ENCODE peak calls at places on chromosomes 12 and 14, in five cellular contexts. S is psoas muscle, N is astrocyte, I is fibroblast of lung, V is NB4. G is an unnamed sample.
A peak's percentile ranks its signal among the peaks of the same experiment; 100 is the strongest.

GRCh38 chr12:123115409-123116111 is 35.3 kb downstream of the PITPNM2 start:
- DNase-seq in N (peak; percentile 97), V (peak; percentile 66), S (peak; percentile 53), I (peak; percentile 98), G (peak; percentile 95)

GRCh38 chr14:103542545-103543088 is 13.6 kb downstream of the TRMT61A start:
- DNase-seq in I (no peak), N (no peak), S (peak; percentile 73), V (no peak), G (no peak)

GRCh38 chr12:111758120-111758561 is 8.6 kb upstream of the ALDH2 start:
- DNase-seq in S (peak; percentile 50), I (no peak), V (peak; percentile 100), N (no peak), G (no peak)

GRCh38 chr14:53979747-53980642 is 23.4 kb upstream of the BMP4 start:
- DNase-seq in N (peak; percentile 85), V (no peak), S (peak; percentile 72), I (peak; percentile 85), G (peak; percentile 24)

GRCh38 chr14:34465069-34465859 is 3.2 kb upstream of the SPTSSA start:
- DNase-seq in S (no peak), N (peak; percentile 10), V (peak; percentile 47), I (peak; percentile 46), G (peak; percentile 58)

GRCh38 chr12:4216542-4216927 is 57.0 kb upstream of the CCND2 start:
- DNase-seq in I (no peak), N (no peak), V (no peak), S (no peak), G (no peak)

GRCh38 chr12:102634216-102634615 is 153.9 kb upstream of the IGF1 start:
- DNase-seq in N (peak; percentile 60), V (no peak), I (peak; percentile 4), S (no peak), G (peak; percentile 40)

GRCh38 chr12:92467886-92468285 is 234.9 kb upstream of the PLEKHG7 start:
- DNase-seq in V (peak; percentile 34), S (no peak), N (peak; percentile 39), I (no peak), G (peak; percentile 28)

GRCh38 chr12:39831587-39832315 is 212.1 kb upstream of the ABCD2 start:
- DNase-seq in S (no peak), N (peak; percentile 54), I (no peak), V (no peak), G (peak; percentile 20)

GRCh38 chr12:6961278-6961694 is 9.2 kb downstream of the PHB2 start:
- DNase-seq in V (peak; percentile 87), I (no peak), S (peak; percentile 80), N (peak; percentile 46), G (no peak)

GRCh38 chr14:101827286-101827685 is 65.8 kb downstream of the PPP2R5C start:
- DNase-seq in S (no peak), N (no peak), I (no peak), V (no peak), G (no peak)

GRCh38 chr12:125092872-125093680 is 27.8 kb downstream of the AACS start:
- DNase-seq in N (peak; percentile 41), S (peak; percentile 35), I (peak; percentile 61), V (no peak), G (peak; percentile 60)

GRCh38 chr12:11621797-11622423 is 27.6 kb upstream of the ETV6 start:
- DNase-seq in V (peak; percentile 48), N (no peak), S (no peak), I (no peak), G (peak; percentile 18)

DNA sequence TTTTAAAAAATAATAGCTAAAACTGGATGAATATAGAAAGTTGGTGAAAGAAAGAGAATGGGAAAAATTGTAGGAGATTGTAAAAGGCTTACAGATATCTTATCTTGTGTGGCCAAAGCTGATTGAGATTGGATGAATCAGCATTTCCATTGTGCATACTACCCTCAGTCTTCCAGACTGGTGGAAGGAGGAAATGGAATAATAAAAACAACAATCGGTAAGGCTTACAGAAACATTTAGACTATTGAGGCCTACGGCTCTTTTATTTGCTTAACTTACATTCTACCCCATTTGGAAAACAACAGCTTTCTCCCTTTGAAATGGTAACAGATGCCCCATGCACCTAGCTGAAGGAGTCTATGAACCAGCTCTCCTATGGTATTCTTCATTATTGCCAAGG is 129.8 kb downstream of the PTPRB start:
- DNase-seq in V (no peak), I (no peak), N (peak; percentile 61), S (no peak), G (peak; percentile 18)
- H3K4me3 ChIP-seq in V (no peak overlapping the region), I (no peak overlapping the region), N (no peak overlapping the region), S (no peak overlapping the region), G (no peak overlapping the region)

GRCh38 chr12:109832534-109833306 is 478 bp downstream of the TRPV4 start:
- DNase-seq in I (no peak), V (no peak), S (no peak), N (no peak), G (no peak)

GRCh38 chr12:109836916-109837315 is 3.7 kb upstream of the TRPV4 start:
- DNase-seq in S (no peak), V (no peak), N (peak; percentile 29), I (no peak), G (no peak)

GRCh38 chr12:109839444-109839843 is 6.2 kb upstream of the TRPV4 start:
- DNase-seq in N (no peak), V (no peak), I (no peak), S (no peak), G (no peak)

GRCh38 chr12:109833307-109834189 is at the start of gene TRPV4:
- DNase-seq in V (no peak), I (peak; percentile 17), S (peak; percentile 26), N (no peak), G (peak; percentile 42)

DNA sequence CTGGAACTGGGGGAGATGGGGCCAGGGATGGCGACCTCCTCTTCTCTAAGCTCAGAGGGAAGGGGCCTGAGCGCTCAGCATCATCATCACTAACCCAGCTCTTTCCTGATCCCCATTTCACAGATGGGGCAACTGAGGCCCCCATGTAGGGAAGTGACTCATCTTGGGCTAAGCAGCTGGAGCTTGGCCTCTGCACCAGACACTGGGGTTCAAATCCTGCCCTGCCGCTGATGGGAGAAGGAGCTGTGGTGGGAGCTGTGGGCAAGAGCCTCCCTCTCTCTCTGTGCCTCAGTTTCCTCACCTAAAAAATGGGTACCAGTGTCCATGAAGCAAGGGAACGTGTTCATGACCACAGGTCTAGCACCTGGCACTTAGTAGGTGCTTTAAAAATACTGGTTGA is 2.6 kb upstream of the TRPV4 start:
- DNase-seq in I (no peak), V (no peak), N (no peak), S (no peak), G (no peak)
- TF ChIP-seq CTCF in I (no peak), V (no peak), N (no peak), S (no peak), G (no peak)

GRCh38 chr14:22556990-22557623 is 31.9 kb downstream of the DAD1 start:
- DNase-seq in S (peak; percentile 83), V (peak; percentile 93), I (peak; percentile 75), N (peak; percentile 30), G (peak; percentile 81)
- H3K4me3 ChIP-seq in S (peak overlapping the region; percentile 53), V (peak overlapping the region; percentile 66), I (peak overlapping the region; percentile 3), N (peak overlapping the region; percentile 30), G (peak overlapping the region; percentile 46)

DNA sequence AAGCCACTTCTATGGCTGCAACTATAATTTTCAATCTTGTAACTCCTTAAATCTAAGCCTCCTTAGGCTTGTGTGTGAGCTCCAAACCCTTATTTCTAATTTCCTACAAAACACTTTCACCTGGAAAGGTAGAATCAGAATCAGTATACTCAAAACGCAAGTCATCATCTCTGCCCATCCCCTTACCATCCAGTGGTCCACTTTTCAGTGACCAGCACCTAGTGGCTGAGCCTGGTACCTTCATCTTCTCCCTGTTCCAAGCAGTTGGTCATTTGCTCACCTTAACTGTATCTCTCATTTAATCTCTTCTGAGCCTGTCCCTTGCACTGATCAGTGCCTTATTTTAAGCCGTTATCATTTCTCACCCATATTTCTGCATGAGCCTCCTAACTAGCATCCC is 107.9 kb downstream of the PPM1H start:
- DNase-seq in V (no peak), I (no peak), N (no peak), S (no peak), G (no peak)
- TF ChIP-seq CTCF in V (peak; percentile 28), I (no peak), N (peak; percentile 12), S (no peak), G (peak; percentile 34)

GRCh38 chr14:93880025-93880820 is 46.9 kb upstream of the FAM181A start:
- DNase-seq in I (no peak), V (no peak), S (peak; percentile 40), N (no peak), G (peak; percentile 24)
- H3K4me3 ChIP-seq in I (no peak overlapping the region), V (no peak overlapping the region), S (no peak overlapping the region), N (no peak overlapping the region), G (no peak overlapping the region)

DNA sequence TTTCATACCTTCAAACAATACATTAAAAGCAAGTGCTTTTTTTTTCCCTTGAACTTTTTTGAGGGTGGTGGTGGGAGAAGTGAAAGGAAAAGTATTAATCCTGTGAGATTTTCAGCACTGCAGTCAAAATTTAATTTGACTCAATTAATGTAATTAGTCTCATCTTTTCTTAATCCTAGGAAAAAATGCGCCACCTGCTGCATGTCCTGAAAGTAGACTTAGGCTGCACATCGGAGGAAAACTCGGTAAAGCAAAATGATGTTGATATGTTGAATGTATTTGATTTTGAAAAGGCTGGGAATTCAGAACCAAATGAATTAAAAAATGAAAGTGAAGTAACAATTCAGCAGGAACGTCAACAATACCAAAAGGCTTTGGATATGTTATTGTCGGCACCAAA is 52.2 kb downstream of the SPATA7 start:
- DNase-seq in V (no peak), N (no peak), I (peak; percentile 22), S (no peak), G (peak; percentile 27)
- TF ChIP-seq CTCF in V (no peak), N (peak; percentile 40), I (peak; percentile 16), S (no peak), G (peak; percentile 68)

DNA sequence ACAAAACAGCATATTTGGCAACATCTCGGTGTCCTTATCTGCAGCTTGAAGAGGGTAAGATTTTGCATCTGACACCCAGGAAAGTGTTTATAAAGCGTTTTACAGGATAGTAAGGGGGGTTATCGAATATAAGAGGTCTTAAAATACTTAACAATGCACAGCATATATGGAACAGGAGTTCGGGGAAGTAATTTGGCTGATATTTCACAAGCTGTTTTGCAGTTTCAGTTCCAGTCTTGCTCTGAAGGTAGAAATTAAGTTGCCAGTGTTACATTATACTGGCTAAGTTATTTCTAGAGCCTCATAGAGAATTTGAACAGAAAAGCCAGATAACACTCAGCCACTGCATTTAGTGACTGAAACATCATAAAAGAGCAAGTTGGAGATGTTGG is 941 bp upstream of the MAP4K5 start:
- DNase-seq in S (no peak), V (no peak), N (no peak), I (no peak), G (no peak)
- H3K4me3 ChIP-seq in S (no peak overlapping the region), V (peak overlapping the region; percentile 81), N (no peak overlapping the region), I (no peak overlapping the region), G (no peak overlapping the region)

GRCh38 chr12:80636832-80637231 is 70.6 kb upstream of the MYF6 start:
- DNase-seq in I (peak; percentile 41), V (no peak), N (no peak), S (no peak), G (peak; percentile 36)

GRCh38 chr12:80634903-80635302 is 72.5 kb upstream of the MYF6 start:
- DNase-seq in V (no peak), N (no peak), I (no peak), S (no peak), G (no peak)

GRCh38 chr12:80627773-80628172 is 79.7 kb upstream of the MYF6 start:
- DNase-seq in S (no peak), N (peak; percentile 85), V (no peak), I (peak; percentile 97), G (peak; percentile 79)

GRCh38 chr12:80632835-80633234 is 74.6 kb upstream of the MYF6 start:
- DNase-seq in S (no peak), N (no peak), I (no peak), V (peak; percentile 42), G (no peak)
- TF ChIP-seq CTCF in S (no peak), N (peak; percentile 20), I (peak; percentile 16), V (peak; percentile 76), G (peak; percentile 37)

GRCh38 chr14:35932659-35933159 is 106.6 kb downstream of the BRMS1L start:
- DNase-seq in V (no peak), N (no peak), I (no peak), S (no peak), G (no peak)
- H3K4me3 ChIP-seq in V (no peak overlapping the region), N (no peak overlapping the region), I (no peak overlapping the region), S (no peak overlapping the region), G (no peak overlapping the region)